ENCODE peak calls at places on chromosomes 2 and 18, in seven cellular contexts. R is activated naive CD8-positive, alpha-beta T cell treated with anti-CD3 and anti-CD28 coated beads, Interleukin-2, amount 50 U/mL, for 24 hours; W is stimulated activated CD4-positive, alpha-beta T cell treated with anti-CD3 and anti-CD28 coated beads, Interleukin-1b, Interleukin-23, amount 100 ng/mL, for 48 hours; S is mesendoderm; Q is NCI-H2029; V is tibial nerve; U is activated CD4-positive, alpha-beta T cell treated with anti-CD3 and anti-CD28 coated beads for 4 hours. Z is an unnamed sample.

GRCh38 chr18:39675916-39676315 is 2110.3 kb upstream of the CELF4 start:
- DNase-seq in U (no peak), Q (no peak), W (no peak), S (no peak), R (no peak), V (no peak), Z (no peak)

GRCh38 chr2:156672569-156673270 is 236.5 kb downstream of the GPD2 start:
- DNase-seq in V (no peak), W (no peak), U (no peak), S (no peak), R (no peak), Q (no peak), Z (no peak)

GRCh38 chr2:44715671-44716077 is 225.8 kb upstream of the SIX3 start:
- DNase-seq in W (no peak), S (peak; percentile 90), Q (no peak), U (no peak), R (no peak), V (no peak), Z (no peak)

GRCh38 chr18:54950221-54950620 is 9.0 kb downstream of the CCDC68 start:
- DNase-seq in S (peak; percentile 19), Q (peak; percentile 37), V (no peak), W (no peak), R (no peak), U (no peak), Z (no peak)

GRCh38 chr2:53711271-53711780 is 56.3 kb upstream of the CHAC2 start:
- DNase-seq in V (no peak), W (no peak), U (no peak), R (no peak), Q (no peak), S (no peak), Z (no peak)

GRCh38 chr2:200042944-200043343 is 87.6 kb downstream of the MAIP1 start:
- DNase-seq in S (no peak), V (no peak), R (no peak), Q (no peak), U (no peak), W (no peak), Z (no peak)

GRCh38 chr2:203685081-203685621 is 21.3 kb upstream of the CD28 start:
- DNase-seq in W (no peak), R (no peak), U (no peak), V (peak; percentile 24), Q (no peak), S (no peak), Z (no peak)

GRCh38 chr2:29819570-29819969 is 101.8 kb downstream of the ALK start:
- DNase-seq in Q (no peak), S (no peak), U (no peak), W (no peak), V (no peak), R (no peak), Z (no peak)

GRCh38 chr2:197500503-197501179 is 462 bp downstream of the HSPE1 start:
- DNase-seq in R (no peak), S (no peak), V (no peak), Q (no peak), W (no peak), U (no peak), Z (no peak)